ENCODE peak calls at places on chromosomes 5 and 9, in seven cellular contexts. One of them, this sample, is unnamed.

GRCh38 chr5:43315262-43315661 is 2.0 kb upstream of the HMGCS1 start:
- DNase-seq in B cell: no peak
- DNase-seq in epithelial cell of proximal tubule: peak; percentile 73
- DNase-seq in neural progenitor cell: no peak
- DNase-seq in lung microvascular endothelial cell: no peak
- DNase-seq in HFF-Myc: no peak
- DNase-seq in foreskin keratinocyte: peak; percentile 88
- DNase-seq in this sample: no peak

GRCh38 chr5:40801771-40802562 is 3.8 kb upstream of the PRKAA1 start:
- DNase-seq in foreskin keratinocyte: no peak
- DNase-seq in HFF-Myc: no peak
- DNase-seq in B cell: no peak
- DNase-seq in neural progenitor cell: no peak
- DNase-seq in epithelial cell of proximal tubule: no peak
- DNase-seq in lung microvascular endothelial cell: no peak
- DNase-seq in this sample: no peak

GRCh38 chr5:33037101-33037500 is 326.0 kb downstream of the NPR3 start:
- DNase-seq in lung microvascular endothelial cell: no peak
- DNase-seq in HFF-Myc: no peak
- DNase-seq in neural progenitor cell: no peak
- DNase-seq in B cell: no peak
- DNase-seq in foreskin keratinocyte: no peak
- DNase-seq in epithelial cell of proximal tubule: no peak
- DNase-seq in this sample: no peak

GRCh38 chr5:169296456-169297220 is 4.3 kb downstream of the SLIT3 start:
- DNase-seq in foreskin keratinocyte: no peak
- DNase-seq in HFF-Myc: peak; percentile 70
- DNase-seq in B cell: no peak
- DNase-seq in lung microvascular endothelial cell: no peak
- DNase-seq in neural progenitor cell: no peak
- DNase-seq in epithelial cell of proximal tubule: no peak
- DNase-seq in this sample: no peak

GRCh38 chr5:141815796-141816180 is 62.4 kb downstream of the PCDH1 start:
- DNase-seq in neural progenitor cell: no peak
- DNase-seq in HFF-Myc: no peak
- DNase-seq in epithelial cell of proximal tubule: no peak
- DNase-seq in foreskin keratinocyte: no peak
- DNase-seq in B cell: no peak
- DNase-seq in lung microvascular endothelial cell: no peak
- DNase-seq in this sample: no peak

GRCh38 chr5:58188287-58188651 is 271.6 kb downstream of the PLK2 start:
- DNase-seq in neural progenitor cell: peak; percentile 27
- DNase-seq in B cell: no peak
- DNase-seq in foreskin keratinocyte: peak; percentile 80
- DNase-seq in lung microvascular endothelial cell: peak; percentile 61
- DNase-seq in HFF-Myc: no peak
- DNase-seq in epithelial cell of proximal tubule: peak; percentile 94
- DNase-seq in this sample: no peak

GRCh38 chr9:98873535-98874432 is 66.3 kb downstream of the GALNT12 start:
- DNase-seq in foreskin keratinocyte: no peak
- DNase-seq in B cell: no peak
- DNase-seq in HFF-Myc: no peak
- DNase-seq in epithelial cell of proximal tubule: no peak
- DNase-seq in lung microvascular endothelial cell: no peak
- DNase-seq in neural progenitor cell: no peak
- DNase-seq in this sample: no peak

GRCh38 chr5:67262956-67263355 is 66.4 kb upstream of the CD180 start:
- DNase-seq in foreskin keratinocyte: no peak
- DNase-seq in epithelial cell of proximal tubule: no peak
- DNase-seq in B cell: no peak
- DNase-seq in lung microvascular endothelial cell: no peak
- DNase-seq in neural progenitor cell: no peak
- DNase-seq in HFF-Myc: no peak
- DNase-seq in this sample: no peak

GRCh38 chr5:148374693-148375360 is 8.9 kb upstream of the FBXO38 start:
- DNase-seq in B cell: no peak
- DNase-seq in lung microvascular endothelial cell: peak; percentile 72
- DNase-seq in neural progenitor cell: peak; percentile 76
- DNase-seq in HFF-Myc: no peak
- DNase-seq in epithelial cell of proximal tubule: peak; percentile 35
- DNase-seq in foreskin keratinocyte: no peak
- DNase-seq in this sample: no peak

GRCh38 chr5:4941957-4942830 is 197.9 kb upstream of the ADAMTS16 start:
- DNase-seq in HFF-Myc: no peak
- DNase-seq in neural progenitor cell: peak; percentile 59
- DNase-seq in epithelial cell of proximal tubule: no peak
- DNase-seq in lung microvascular endothelial cell: no peak
- DNase-seq in foreskin keratinocyte: no peak
- DNase-seq in B cell: peak; percentile 3
- DNase-seq in this sample: no peak

GRCh38 chr9:16192403-16193017 is 639.7 kb downstream of the CCDC171 start:
- DNase-seq in neural progenitor cell: no peak
- DNase-seq in epithelial cell of proximal tubule: no peak
- DNase-seq in B cell: no peak
- DNase-seq in HFF-Myc: no peak
- DNase-seq in lung microvascular endothelial cell: no peak
- DNase-seq in foreskin keratinocyte: no peak
- DNase-seq in this sample: no peak

GRCh38 chr5:77229887-77230286 is 19.4 kb downstream of the PDE8B start:
- DNase-seq in neural progenitor cell: no peak
- DNase-seq in foreskin keratinocyte: no peak
- DNase-seq in B cell: no peak
- DNase-seq in HFF-Myc: no peak
- DNase-seq in lung microvascular endothelial cell: no peak
- DNase-seq in epithelial cell of proximal tubule: no peak
- DNase-seq in this sample: no peak

GRCh38 chr5:166164211-166164610 is 2127.2 kb upstream of the WWC1 start:
- DNase-seq in lung microvascular endothelial cell: no peak
- DNase-seq in foreskin keratinocyte: no peak
- DNase-seq in HFF-Myc: no peak
- DNase-seq in epithelial cell of proximal tubule: no peak
- DNase-seq in neural progenitor cell: no peak
- DNase-seq in B cell: no peak
- DNase-seq in this sample: no peak

GRCh38 chr5:1058549-1058945 is 49.9 kb downstream of the NKD2 start:
- DNase-seq in epithelial cell of proximal tubule: no peak
- DNase-seq in neural progenitor cell: no peak
- DNase-seq in foreskin keratinocyte: no peak
- DNase-seq in B cell: no peak
- DNase-seq in lung microvascular endothelial cell: no peak
- DNase-seq in HFF-Myc: no peak
- DNase-seq in this sample: no peak

GRCh38 chr5:11675198-11675597 is 229.0 kb downstream of the CTNND2 start:
- DNase-seq in lung microvascular endothelial cell: no peak
- DNase-seq in epithelial cell of proximal tubule: no peak
- DNase-seq in HFF-Myc: no peak
- DNase-seq in B cell: no peak
- DNase-seq in neural progenitor cell: no peak
- DNase-seq in foreskin keratinocyte: no peak
- DNase-seq in this sample: no peak

GRCh38 chr9:132794730-132795380 is 83.2 kb downstream of the AK8 start:
- DNase-seq in epithelial cell of proximal tubule: no peak
- DNase-seq in B cell: no peak
- DNase-seq in foreskin keratinocyte: peak; percentile 63
- DNase-seq in lung microvascular endothelial cell: no peak
- DNase-seq in neural progenitor cell: no peak
- DNase-seq in HFF-Myc: no peak
- DNase-seq in this sample: no peak

GRCh38 chr5:79077680-79078365 is 8.3 kb downstream of the BHMT2 start:
- DNase-seq in foreskin keratinocyte: no peak
- DNase-seq in lung microvascular endothelial cell: peak; percentile 24
- DNase-seq in epithelial cell of proximal tubule: no peak
- DNase-seq in B cell: no peak
- DNase-seq in HFF-Myc: no peak
- DNase-seq in neural progenitor cell: no peak
- DNase-seq in this sample: no peak

GRCh38 chr9:15513335-15513734 is 2.6 kb upstream of the PSIP1 start:
- DNase-seq in neural progenitor cell: peak; percentile 66
- DNase-seq in foreskin keratinocyte: no peak
- DNase-seq in lung microvascular endothelial cell: no peak
- DNase-seq in epithelial cell of proximal tubule: no peak
- DNase-seq in B cell: peak; percentile 14
- DNase-seq in HFF-Myc: no peak
- DNase-seq in this sample: no peak

GRCh38 chr5:39760385-39761198 is 335.8 kb upstream of the DAB2 start:
- DNase-seq in epithelial cell of proximal tubule: peak; percentile 74
- DNase-seq in lung microvascular endothelial cell: no peak
- DNase-seq in HFF-Myc: peak; percentile 68
- DNase-seq in B cell: no peak
- DNase-seq in neural progenitor cell: no peak
- DNase-seq in foreskin keratinocyte: peak; percentile 78
- DNase-seq in this sample: no peak

GRCh38 chr5:54832846-54833245 is 152.5 kb downstream of the ESM1 start:
- DNase-seq in foreskin keratinocyte: no peak
- DNase-seq in HFF-Myc: no peak
- DNase-seq in epithelial cell of proximal tubule: no peak
- DNase-seq in neural progenitor cell: no peak
- DNase-seq in lung microvascular endothelial cell: no peak
- DNase-seq in B cell: peak; percentile 54
- DNase-seq in this sample: no peak

GRCh38 chr9:98807811-98808195 is 333 bp downstream of the GALNT12 start:
- DNase-seq in epithelial cell of proximal tubule: no peak
- DNase-seq in B cell: no peak
- DNase-seq in foreskin keratinocyte: no peak
- DNase-seq in lung microvascular endothelial cell: no peak
- DNase-seq in HFF-Myc: no peak
- DNase-seq in neural progenitor cell: peak; percentile 71
- DNase-seq in this sample: no peak

GRCh38 chr9:135476981-135477380 is 2.6 kb upstream of the PPP1R26 start:
- DNase-seq in epithelial cell of proximal tubule: peak; percentile 66
- DNase-seq in lung microvascular endothelial cell: no peak
- DNase-seq in foreskin keratinocyte: no peak
- DNase-seq in HFF-Myc: no peak
- DNase-seq in B cell: no peak
- DNase-seq in neural progenitor cell: no peak
- DNase-seq in this sample: no peak

GRCh38 chr9:136204838-136205706 is at the start of gene LHX3:
- DNase-seq in B cell: peak; percentile 62
- DNase-seq in epithelial cell of proximal tubule: no peak
- DNase-seq in lung microvascular endothelial cell: peak; percentile 37
- DNase-seq in HFF-Myc: no peak
- DNase-seq in foreskin keratinocyte: no peak
- DNase-seq in neural progenitor cell: peak; percentile 94
- DNase-seq in this sample: no peak

GRCh38 chr9:127974002-127974768 is 6.6 kb downstream of the EEIG1 start:
- DNase-seq in epithelial cell of proximal tubule: no peak
- DNase-seq in B cell: no peak
- DNase-seq in HFF-Myc: no peak
- DNase-seq in lung microvascular endothelial cell: no peak
- DNase-seq in neural progenitor cell: no peak
- DNase-seq in foreskin keratinocyte: no peak
- DNase-seq in this sample: no peak

GRCh38 chr5:5140051-5141010 is at the start of gene ADAMTS16:
- DNase-seq in HFF-Myc: no peak
- DNase-seq in neural progenitor cell: peak; percentile 78
- DNase-seq in B cell: peak; percentile 5
- DNase-seq in lung microvascular endothelial cell: no peak
- DNase-seq in foreskin keratinocyte: no peak
- DNase-seq in epithelial cell of proximal tubule: no peak
- DNase-seq in this sample: no peak

GRCh38 chr5:141637693-141638419 is 1.1 kb downstream of the RELL2 start:
- DNase-seq in neural progenitor cell: peak; percentile 94
- DNase-seq in epithelial cell of proximal tubule: no peak
- DNase-seq in B cell: peak; percentile 80
- DNase-seq in lung microvascular endothelial cell: peak; percentile 33
- DNase-seq in HFF-Myc: no peak
- DNase-seq in foreskin keratinocyte: no peak
- DNase-seq in this sample: no peak

GRCh38 chr5:61229416-61229815 is 67.1 kb upstream of the SMIM15 start:
- DNase-seq in epithelial cell of proximal tubule: no peak
- DNase-seq in neural progenitor cell: no peak
- DNase-seq in HFF-Myc: no peak
- DNase-seq in lung microvascular endothelial cell: peak; percentile 78
- DNase-seq in foreskin keratinocyte: no peak
- DNase-seq in B cell: no peak
- DNase-seq in this sample: no peak

GRCh38 chr9:111016046-111017026 is 21.9 kb downstream of the LPAR1 start:
- DNase-seq in HFF-Myc: no peak
- DNase-seq in epithelial cell of proximal tubule: no peak
- DNase-seq in B cell: no peak
- DNase-seq in lung microvascular endothelial cell: no peak
- DNase-seq in neural progenitor cell: no peak
- DNase-seq in foreskin keratinocyte: peak; percentile 45
- DNase-seq in this sample: no peak

GRCh38 chr9:96344458-96345180 is 38.9 kb downstream of the SLC35D2 start:
- DNase-seq in epithelial cell of proximal tubule: peak; percentile 87
- DNase-seq in B cell: no peak
- DNase-seq in foreskin keratinocyte: peak; percentile 69
- DNase-seq in neural progenitor cell: peak; percentile 44
- DNase-seq in HFF-Myc: peak; percentile 92
- DNase-seq in lung microvascular endothelial cell: peak; percentile 96
- DNase-seq in this sample: no peak

GRCh38 chr5:96045888-96046287 is 84.2 kb upstream of the ELL2 start:
- DNase-seq in epithelial cell of proximal tubule: no peak
- DNase-seq in lung microvascular endothelial cell: no peak
- DNase-seq in neural progenitor cell: no peak
- DNase-seq in B cell: no peak
- DNase-seq in foreskin keratinocyte: no peak
- DNase-seq in HFF-Myc: no peak
- DNase-seq in this sample: no peak